ENCODE peak calls at places on chromosome 16, in six cellular contexts. V is GM12878, B is HepG2, P is K562, D is H1, A is GM12891. E is an unnamed sample.
A peak's percentile ranks its signal among the peaks of the same experiment; 100 is the strongest.

GRCh38 chr16:14284930-14285541 is 213.9 kb downstream of the MRTFB start:
- DNase-seq in P (peak; percentile 15), D (no peak), V (no peak), B (peak; percentile 65), A (no peak), E (no peak)

GRCh38 chr16:89164436-89164835 is 7.1 kb upstream of the CDH15 start:
- DNase-seq in B (no peak), D (no peak), A (no peak), P (peak; percentile 49), V (no peak), E (no peak)

GRCh38 chr16:88897696-88898425 is 31.4 kb upstream of the PABPN1L start:
- DNase-seq in V (no peak), P (no peak), B (no peak), A (no peak), D (no peak), E (no peak)

GRCh38 chr16:4316732-4317461 is 1.0 kb downstream of the GLIS2 start:
- DNase-seq in V (no peak), B (no peak), D (peak; percentile 77), A (no peak), P (no peak), E (no peak)

GRCh38 chr16:75224683-75225082 is 5.9 kb downstream of the CTRB1 start:
- DNase-seq in B (no peak), A (no peak), P (no peak), D (no peak), V (no peak), E (no peak)

GRCh38 chr16:48384982-48385271 is 286 bp downstream of the SIAH1 start:
- DNase-seq in P (peak; percentile 87), D (no peak), B (no peak), V (no peak), A (peak; percentile 56), E (peak; percentile 51)

GRCh38 chr16:60485877-60486489 is 1550.3 kb downstream of the CDH8 start:
- DNase-seq in P (no peak), V (no peak), D (no peak), A (no peak), B (no peak), E (no peak)

GRCh38 chr16:89575247-89576172 is at the start of gene CPNE7:
- DNase-seq in A (peak; percentile 74), B (no peak), P (peak; percentile 79), D (peak; percentile 72), V (no peak), E (peak; percentile 84)

GRCh38 chr16:48113471-48113870 is 42.3 kb downstream of the ABCC12 start:
- DNase-seq in P (no peak), D (no peak), B (peak; percentile 12), V (no peak), A (no peak), E (no peak)

GRCh38 chr16:81480856-81481821 is 36.5 kb downstream of the CMIP start:
- DNase-seq in B (peak; percentile 94), V (peak; percentile 97), D (no peak), P (peak; percentile 54), A (peak; percentile 89), E (peak; percentile 87)

GRCh38 chr16:71564377-71564967 is 12.4 kb downstream of the TAT start:
- DNase-seq in A (no peak), D (no peak), P (no peak), B (no peak), V (no peak), E (no peak)

GRCh38 chr16:81401035-81401950 is 43.3 kb upstream of the CMIP start:
- DNase-seq in B (peak; percentile 12), A (no peak), P (peak; percentile 65), V (no peak), D (no peak), E (no peak)

GRCh38 chr16:76222087-76222486 is 55.1 kb upstream of the CNTNAP4 start:
- DNase-seq in V (no peak), P (no peak), D (no peak), A (no peak), B (peak; percentile 14), E (no peak)

GRCh38 chr16:12661656-12662172 is 142.0 kb downstream of the CPPED1 start:
- DNase-seq in D (peak; percentile 82), B (peak; percentile 76), V (no peak), P (peak; percentile 57), A (no peak), E (no peak)

GRCh38 chr16:57999366-57999970 is 1.0 kb downstream of the ZNF319 start:
- DNase-seq in B (peak; percentile 29), D (no peak), A (peak; percentile 52), V (no peak), P (no peak), E (peak; percentile 44)

GRCh38 chr16:75457485-75458021 is 6.9 kb downstream of the TMEM170A start:
- DNase-seq in P (no peak), D (no peak), B (no peak), A (no peak), V (no peak), E (no peak)

GRCh38 chr16:50731130-50731988 is 10.5 kb upstream of the CYLD start:
- DNase-seq in P (no peak), A (no peak), D (no peak), V (no peak), B (no peak), E (no peak)

GRCh38 chr16:31414706-31415105 is 13.5 kb downstream of the COX6A2 start:
- DNase-seq in P (no peak), D (no peak), B (no peak), A (no peak), V (no peak), E (no peak)

GRCh38 chr16:22355487-22355908 is 18.9 kb downstream of the CDR2 start:
- DNase-seq in D (no peak), A (no peak), B (no peak), P (no peak), V (peak; percentile 56), E (no peak)

GRCh38 chr16:67312450-67313118 is 14.0 kb downstream of the KCTD19 start:
- DNase-seq in A (no peak), V (no peak), D (no peak), P (no peak), B (no peak), E (no peak)

GRCh38 chr16:4613636-4614570 is 785 bp downstream of the UBALD1 start:
- DNase-seq in V (no peak), A (peak; percentile 62), D (no peak), B (peak; percentile 42), P (peak; percentile 77), E (peak; percentile 60)

GRCh38 chr16:50313596-50314483 is 47.5 kb downstream of the ADCY7 start:
- DNase-seq in A (no peak), D (peak; percentile 41), B (peak; percentile 95), V (no peak), P (no peak), E (peak; percentile 21)

GRCh38 chr16:80899804-80900592 is 95.6 kb upstream of the CDYL2 start:
- DNase-seq in A (no peak), V (no peak), B (peak; percentile 52), D (peak; percentile 23), P (no peak), E (no peak)

GRCh38 chr16:74999683-75000480 is 1.1 kb downstream of the ZNRF1 start:
- DNase-seq in A (peak; percentile 47), V (no peak), D (peak; percentile 85), B (peak; percentile 44), P (peak; percentile 55), E (peak; percentile 54)

GRCh38 chr16:4661661-4662060 is 31.7 kb upstream of the NUDT16L1 start:
- DNase-seq in V (no peak), P (no peak), A (no peak), B (no peak), D (no peak), E (no peak)

GRCh38 chr16:26648851-26649250 is 417.9 kb upstream of the C16orf82 start:
- DNase-seq in P (no peak), A (no peak), B (no peak), D (no peak), V (no peak), E (no peak)

GRCh38 chr16:46961373-46962353 is 11.8 kb downstream of the DNAJA2 start:
- DNase-seq in B (no peak), A (peak; percentile 24), V (no peak), P (no peak), D (no peak), E (no peak)

GRCh38 chr16:588639-588888 is 1.3 kb upstream of the RAB40C start:
- DNase-seq in B (no peak), V (no peak), D (peak; percentile 71), A (no peak), P (no peak), E (no peak)

DNA sequence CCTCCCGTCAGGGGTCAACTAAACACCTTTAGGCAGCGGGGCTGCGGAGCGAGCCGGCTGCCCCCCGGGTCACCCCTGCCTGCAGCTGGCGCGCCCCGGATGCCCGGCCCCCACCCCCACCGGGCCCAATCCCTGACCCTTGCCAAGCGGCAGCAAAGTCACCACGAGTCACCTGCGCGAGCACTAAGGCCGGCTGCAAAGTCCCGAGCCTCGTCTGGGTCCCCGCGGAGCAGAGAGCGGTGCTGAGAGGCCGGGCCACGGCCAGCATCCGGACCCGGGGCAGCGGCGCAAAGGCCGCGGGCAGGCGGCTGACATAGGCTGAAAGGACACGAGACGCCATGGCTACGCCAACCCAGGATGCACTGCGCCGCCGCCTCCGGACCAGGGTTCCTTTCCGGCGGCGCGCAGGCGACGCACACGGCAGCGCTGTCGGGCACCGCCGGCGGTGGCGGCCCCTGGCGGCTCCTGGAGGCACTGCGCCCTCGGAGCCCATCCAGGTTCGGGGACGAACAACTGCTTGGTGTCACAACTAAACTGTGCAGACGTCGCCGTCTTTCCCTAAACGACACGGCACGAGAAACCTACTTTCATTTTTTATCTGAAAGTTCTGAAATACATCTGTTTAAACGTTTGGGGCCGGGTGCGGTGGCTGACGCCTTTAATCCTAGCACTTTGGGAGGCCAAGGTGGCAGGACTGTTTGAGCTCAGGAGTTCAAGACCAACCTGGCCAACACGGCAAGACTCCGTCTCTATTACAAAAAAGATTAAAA is at the start of gene NDUFAB1:
- DNase-seq in D (peak; percentile 96), P (peak; percentile 89), V (peak; percentile 51), B (peak; percentile 91), A (peak; percentile 92), E (peak; percentile 87)
- TF ChIP-seq POLR2A in D (no peak), P (peak; percentile 82), V (peak; percentile 89), B (peak; percentile 97), A (peak; percentile 77), E (peak; percentile 90)

GRCh38 chr16:10684541-10685151 is 10.1 kb downstream of the TEKT5 start:
- DNase-seq in P (no peak), D (no peak), B (no peak), V (no peak), A (no peak), E (no peak)
- TF ChIP-seq TAF1 in P (no peak), D (no peak), B (no peak), V (no peak), A (no peak), E (no peak)

DNA sequence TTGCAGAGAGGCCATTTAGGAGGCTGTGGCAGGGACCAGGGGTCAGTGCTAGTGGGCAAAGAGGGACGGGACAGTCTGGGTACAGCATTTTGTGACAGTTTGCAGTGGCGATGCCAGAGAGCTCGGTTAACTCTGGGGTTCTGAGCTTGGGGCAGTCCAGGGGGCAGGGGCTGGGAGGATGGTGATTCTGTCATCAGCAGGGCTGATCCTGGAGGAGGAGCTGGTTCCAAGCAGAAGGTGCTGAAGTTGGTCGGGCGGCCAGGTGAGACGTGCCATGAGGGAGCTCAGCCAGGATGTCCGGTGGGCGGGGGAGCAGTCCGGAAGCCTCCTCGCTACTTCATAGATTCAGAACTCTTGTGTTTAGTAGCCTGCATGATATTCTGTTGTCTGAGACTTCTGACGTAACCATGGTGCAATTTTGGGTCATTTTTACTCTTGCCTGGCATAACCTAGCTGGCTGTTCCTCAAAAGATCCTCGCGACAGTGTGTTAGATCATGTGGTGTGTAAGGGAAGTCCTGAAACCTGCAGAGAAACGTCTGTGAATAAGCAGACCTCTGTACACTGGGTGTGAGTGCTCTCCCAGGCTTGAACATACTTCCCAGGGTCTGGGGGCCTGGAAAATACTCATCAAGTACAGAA is 122.0 kb downstream of the CLEC16A start:
- DNase-seq in P (no peak), A (no peak), B (no peak), D (no peak), V (no peak), E (no peak)
- TF ChIP-seq POLR2A in P (no peak), A (no peak), B (no peak), D (no peak), V (no peak), E (no peak)

GRCh38 chr16:30183236-30183960 is at the start of gene CORO1A:
- DNase-seq in P (peak; percentile 83), D (peak; percentile 91), B (peak; percentile 51), A (peak; percentile 75), V (peak; percentile 32), E (peak; percentile 69)
- TF ChIP-seq TAF1 in P (no peak), D (peak; percentile 56), B (peak; percentile 35), A (peak; percentile 90), V (peak; percentile 96), E (peak; percentile 97)